ENCODE peak calls at places on chromosome 12, in four cellular contexts. W, J, O and B are unnamed samples. For H3K9me3, the result is how much of the 10 kb centered on the place peaks cover.

GRCh38 chr12:91327889-91328288 is 145.3 kb upstream of the DCN start:
- DNase-seq in J (no peak), O (no peak), W (no peak), B (peak)

GRCh38 chr12:164207-164606 is 49.8 kb downstream of the SLC6A12 start:
- DNase-seq in W (no peak), O (no peak), J (no peak), B (no peak)

GRCh38 chr12:57456145-57456700 is 1.1 kb downstream of the INHBE start:
- DNase-seq in W (no peak), J (no peak), O (peak), B (no peak)

GRCh38 chr12:40693503-40693863 is 1.2 kb downstream of the CNTN1 start:
- DNase-seq in W (no peak), O (peak), J (no peak), B (no peak)

GRCh38 chr12:129776977-129777667 is 126.7 kb downstream of the TMEM132D start:
- DNase-seq in J (no peak), W (no peak), O (no peak), B (no peak)

GRCh38 chr12:32773686-32774085 is 18.0 kb upstream of the YARS2 start:
- DNase-seq in O (no peak), J (no peak), W (no peak), B (no peak)

GRCh38 chr12:93938921-93939320 is 209.5 kb upstream of the PLXNC1 start:
- DNase-seq in J (no peak), W (no peak), O (no peak), B (no peak)

GRCh38 chr12:46771268-46771837 is 54.4 kb downstream of the SLC38A4 start:
- DNase-seq in W (no peak), J (no peak), O (no peak), B (no peak)

GRCh38 chr12:47995976-47996375 is 8.3 kb downstream of the COL2A1 start:
- DNase-seq in W (peak), O (no peak), J (peak), B (peak)

GRCh38 chr12:69388371-69388770 is 28.8 kb downstream of the YEATS4 start:
- DNase-seq in J (no peak), W (no peak), O (no peak), B (no peak)

GRCh38 chr12:111636209-111636928 is 37.3 kb upstream of the ATXN2 start:
- DNase-seq in O (peak), W (peak), J (peak), B (no peak)

GRCh38 chr12:10033783-10034381 is 3.4 kb downstream of the CLEC9A start:
- DNase-seq in O (no peak), J (no peak), W (no peak), B (no peak)

GRCh38 chr12:68915055-68915454 is 17.9 kb downstream of the CPM start:
- DNase-seq in W (no peak), J (no peak), O (no peak), B (no peak)

GRCh38 chr12:76866146-76866545 is 12.7 kb downstream of the CSRP2 start:
- DNase-seq in W (no peak), O (no peak), J (no peak), B (no peak)

GRCh38 chr12:72296389-72296788 is 24.2 kb downstream of the TRHDE start:
- DNase-seq in O (no peak), J (no peak), W (no peak), B (peak)

GRCh38 chr12:34386016-34386415 is 363.7 kb downstream of the ALG10 start:
- DNase-seq in O (no peak), W (no peak), J (no peak), B (no peak)
- H3K9me3 ChIP-seq in O (half or more), W (under half), J (half or more), B (under half)

GRCh38 chr12:34387711-34388635 is 365.7 kb downstream of the ALG10 start:
- DNase-seq in J (no peak), O (no peak), W (no peak), B (no peak)

GRCh38 chr12:34389378-34390170 is 367.3 kb downstream of the ALG10 start:
- DNase-seq in W (no peak), J (peak), O (no peak), B (no peak)

GRCh38 chr12:34390171-34390841 is 368.0 kb downstream of the ALG10 start:
- DNase-seq in W (no peak), O (no peak), J (peak), B (no peak)

GRCh38 chr12:34386621-34387255 is 364.4 kb downstream of the ALG10 start:
- DNase-seq in W (no peak), O (no peak), J (no peak), B (no peak)

GRCh38 chr12:34388636-34389377 is 366.5 kb downstream of the ALG10 start:
- DNase-seq in J (peak), W (no peak), O (no peak), B (no peak)
- H3K9me3 ChIP-seq in J (half or more), W (under half), O (half or more), B (under half)

GRCh38 chr12:34598352-34598827 is 576.1 kb downstream of the ALG10 start:
- DNase-seq in W (no peak), J (peak), O (no peak), B (no peak)
- H3K9me3 ChIP-seq in W (under half), J (half or more), O (half or more), B (under half)

GRCh38 chr12:75862692-75863471 is 168.7 kb downstream of the PHLDA1 start:
- DNase-seq in O (no peak), J (no peak), W (no peak), B (peak)
- H3K9me3 ChIP-seq in O (under half), J (under half), W (under half), B (under half)

GRCh38 chr12:131368073-131369071 is 342.5 kb upstream of the SFSWAP start:
- DNase-seq in J (no peak), W (no peak), O (no peak), B (no peak)

GRCh38 chr12:131365821-131366260 is 345.0 kb upstream of the SFSWAP start:
- DNase-seq in W (no peak), J (no peak), O (peak), B (no peak)

GRCh38 chr12:131363841-131364425 is 347.0 kb upstream of the SFSWAP start:
- DNase-seq in O (peak), J (no peak), W (no peak), B (no peak)

GRCh38 chr12:131364903-131365820 is 345.7 kb upstream of the SFSWAP start:
- DNase-seq in W (no peak), O (peak), J (no peak), B (no peak)

GRCh38 chr12:131366261-131366871 is 344.5 kb upstream of the SFSWAP start:
- DNase-seq in J (no peak), W (no peak), O (peak), B (no peak)
- H3K9me3 ChIP-seq in J (under half), W (under half), O (under half), B (under half)

DNA sequence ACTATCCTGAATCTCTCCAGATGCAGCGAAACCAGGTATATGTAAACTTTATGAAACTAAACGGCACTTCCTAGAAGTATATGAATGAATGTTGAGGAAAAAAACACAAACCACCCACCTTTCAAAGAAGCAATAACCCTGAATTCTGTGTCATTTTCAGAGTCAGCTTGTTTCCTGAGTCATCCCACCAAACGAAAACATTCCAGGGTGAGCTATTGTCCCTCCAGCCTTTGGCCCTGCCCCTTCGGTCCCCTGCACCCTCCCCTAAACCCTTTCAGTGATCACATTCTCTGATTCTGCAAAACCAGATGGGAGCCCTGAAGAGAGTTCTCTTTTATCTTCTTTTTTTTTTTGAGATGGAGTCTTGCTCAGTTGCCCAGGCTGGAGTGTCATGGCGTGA is 202.6 kb upstream of the ALG10B start:
- DNase-seq in J (no peak), O (no peak), W (no peak), B (no peak)
- H3K9me3 ChIP-seq in J (under half), O (half or more), W (under half), B (under half)